ENCODE peak calls at places on chromosomes 5 and 9, in seven cellular contexts. R, H, O, Y, D, X and S are unnamed samples.

GRCh38 chr5:96896806-96897205 is 20.5 kb downstream of the ERAP2 start:
- DNase-seq in R (no peak), H (peak; percentile 86), O (peak; percentile 15), Y (no peak), D (no peak), X (peak; percentile 76), S (no peak)

GRCh38 chr5:98872679-98873078 is 56.1 kb downstream of the CHD1 start:
- DNase-seq in R (no peak), H (no peak), O (no peak), Y (no peak), D (no peak), X (no peak), S (no peak)

GRCh38 chr9:82153032-82153431 is 164.5 kb downstream of the SPATA31D1 start:
- DNase-seq in R (no peak), H (no peak), O (no peak), Y (no peak), D (no peak), X (no peak), S (no peak)

GRCh38 chr9:134658378-134658955 is 16.9 kb downstream of the COL5A1 start:
- DNase-seq in R (no peak), H (peak; percentile 62), O (no peak), Y (no peak), D (no peak), X (no peak), S (peak; percentile 58)

GRCh38 chr9:110916361-110916760 is 121.9 kb downstream of the LPAR1 start:
- DNase-seq in R (no peak), H (no peak), O (no peak), Y (no peak), D (no peak), X (no peak), S (no peak)

GRCh38 chr9:138117101-138117750 is 239.6 kb downstream of the CACNA1B start:
- DNase-seq in R (no peak), H (peak; percentile 54), O (no peak), Y (no peak), D (no peak), X (peak; percentile 18), S (no peak)

GRCh38 chr9:85421641-85422040 is 320.1 kb downstream of the AGTPBP1 start:
- DNase-seq in R (no peak), H (no peak), O (no peak), Y (no peak), D (no peak), X (no peak), S (no peak)

GRCh38 chr5:77214151-77214550 is 3.7 kb downstream of the PDE8B start:
- DNase-seq in R (no peak), H (no peak), O (no peak), Y (no peak), D (no peak), X (no peak), S (no peak)

GRCh38 chr5:72871358-72872024 is 55.0 kb downstream of the TNPO1 start:
- DNase-seq in R (peak; percentile 90), H (no peak), O (no peak), Y (no peak), D (no peak), X (no peak), S (no peak)

GRCh38 chr5:172007153-172007794 is 836 bp upstream of the FBXW11 start:
- DNase-seq in R (no peak), H (no peak), O (no peak), Y (no peak), D (no peak), X (no peak), S (no peak)

DNA sequence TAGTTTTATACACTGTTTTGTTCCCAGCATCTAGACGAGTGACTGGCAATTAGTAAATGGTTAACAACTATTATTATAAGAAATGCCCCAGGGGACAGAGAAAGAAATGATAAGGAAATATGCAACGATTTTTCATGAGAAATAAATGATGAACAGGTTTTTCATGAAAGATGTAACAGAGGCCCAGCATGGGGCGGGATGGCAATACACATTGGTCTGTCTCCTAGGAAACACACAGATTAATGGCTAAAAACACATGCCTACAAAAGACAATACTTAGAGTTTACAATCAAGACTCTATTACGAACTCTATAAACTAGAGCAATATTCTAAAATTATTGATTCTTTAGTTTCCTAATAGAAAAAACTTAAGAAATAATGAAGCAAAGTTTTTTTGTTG is 441.5 kb upstream of the CDH9 start:
- DNase-seq in R (no peak), H (no peak), O (no peak), Y (no peak), D (no peak), X (no peak), S (no peak)
- TF ChIP-seq CTCF in R (no peak), H (no peak), O (no peak), Y (no peak), D (no peak), X (no peak), S (no peak)

GRCh38 chr9:127916665-127917581 is at the start of gene ST6GALNAC4:
- DNase-seq in R (peak; percentile 89), H (peak; percentile 99), O (peak; percentile 96), Y (no peak), D (peak; percentile 98), X (peak; percentile 98), S (peak; percentile 97)

GRCh38 chr9:127917603-127918002 is 762 bp upstream of the ST6GALNAC4 start:
- DNase-seq in R (no peak), H (peak; percentile 86), O (peak; percentile 40), Y (no peak), D (no peak), X (peak; percentile 71), S (no peak)

GRCh38 chr9:127915325-127915752 is 1.5 kb downstream of the ST6GALNAC4 start:
- DNase-seq in R (no peak), H (no peak), O (peak; percentile 68), Y (no peak), D (no peak), X (peak; percentile 79), S (no peak)

GRCh38 chr9:127913682-127914081 is 3.2 kb downstream of the ST6GALNAC4 start:
- DNase-seq in R (no peak), H (no peak), O (peak; percentile 55), Y (no peak), D (no peak), X (no peak), S (no peak)

DNA sequence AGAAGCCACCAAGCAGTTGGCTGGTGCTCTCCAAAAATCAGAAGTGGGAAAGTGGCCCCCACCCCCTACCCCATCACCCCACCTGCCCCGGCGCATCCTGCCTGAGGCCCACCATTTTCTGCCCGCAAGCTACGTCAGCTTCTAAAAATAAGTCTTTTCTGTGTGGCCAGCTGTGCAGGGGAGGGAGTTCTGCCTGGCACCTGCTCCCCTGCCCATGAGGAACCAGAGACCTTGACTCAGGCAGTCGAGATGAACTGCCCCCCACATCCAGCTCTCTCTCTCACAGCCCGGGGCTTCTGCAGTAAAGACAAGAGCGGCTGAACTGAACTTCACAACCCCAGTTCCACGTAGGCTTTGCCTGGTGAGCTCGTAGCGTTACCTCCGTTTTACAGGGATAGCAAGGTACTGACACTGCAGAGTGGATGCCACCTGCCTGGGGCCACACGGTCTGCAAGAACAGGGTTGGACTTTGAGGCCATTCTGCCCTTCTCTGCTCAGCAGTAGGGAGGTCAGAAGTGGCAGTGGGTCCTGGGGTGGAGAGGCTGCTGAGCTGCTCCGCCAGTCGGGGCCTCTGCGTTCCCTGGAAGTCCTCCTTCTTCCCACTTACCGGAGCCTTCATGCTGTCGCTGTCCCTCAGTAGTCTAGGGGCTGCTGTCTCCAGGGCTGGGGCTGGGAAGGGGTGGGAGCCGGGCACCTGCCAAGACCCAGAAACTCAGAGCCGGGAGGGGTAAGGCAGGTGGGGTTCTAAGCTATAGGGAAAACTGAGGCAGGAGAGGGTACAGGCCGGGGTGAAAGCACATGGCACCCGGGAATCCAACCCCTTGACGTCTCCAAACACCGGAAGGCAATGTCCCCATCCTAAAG is 808 bp downstream of the ST6GALNAC4 start:
- DNase-seq in R (peak; percentile 26), H (peak; percentile 88), O (peak; percentile 64), Y (no peak), D (no peak), X (peak; percentile 88), S (no peak)
- TF ChIP-seq POLR2A in R (no peak), H (no peak), O (peak; percentile 37), Y (no peak), D (no peak), X (no peak), S (no peak)

DNA sequence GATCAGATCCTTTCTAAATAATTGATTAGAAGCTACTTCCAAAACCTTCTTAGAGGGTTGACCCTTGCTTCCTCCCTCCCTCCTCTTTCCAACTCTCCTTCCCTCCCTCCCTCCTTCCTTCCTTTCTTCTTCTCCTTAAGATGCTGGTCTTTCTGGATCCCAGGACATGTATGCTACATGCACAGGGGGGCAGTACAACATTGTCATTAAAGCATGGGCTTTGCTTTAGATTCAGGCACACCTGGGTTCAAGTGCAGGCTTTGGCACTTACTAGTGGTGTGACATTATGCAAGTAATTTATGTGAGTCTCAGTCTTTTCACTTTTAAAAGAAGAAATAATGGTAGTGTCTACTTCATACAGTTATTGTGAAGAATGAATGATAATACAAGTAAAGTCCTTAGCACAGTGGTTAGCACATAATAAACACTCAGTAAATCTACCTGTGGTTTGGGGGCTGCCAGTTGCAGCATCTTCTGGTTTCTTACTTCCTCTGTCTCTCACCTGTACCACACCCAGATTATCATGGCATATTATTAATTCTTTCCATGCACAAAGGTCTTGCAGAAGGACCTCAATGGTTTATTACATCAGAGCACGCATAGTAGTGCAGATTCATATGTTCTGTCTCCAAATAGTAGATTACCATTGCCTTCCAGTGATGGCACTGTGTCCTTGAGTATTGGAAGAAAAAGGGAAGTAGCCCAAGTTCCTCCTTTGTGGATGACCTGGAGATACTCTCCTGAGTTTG is 154.1 kb downstream of the ARHGAP26 start:
- DNase-seq in R (no peak), H (no peak), O (no peak), Y (no peak), D (no peak), X (no peak), S (no peak)
- TF ChIP-seq CTCF in R (no peak), H (no peak), O (no peak), Y (peak; percentile 30), D (no peak), X (no peak), S (peak; percentile 9)

GRCh38 chr5:135887447-135887864 is 8.2 kb downstream of the IL9 start:
- DNase-seq in R (peak; percentile 61), H (no peak), O (peak; percentile 69), Y (peak; percentile 72), D (peak; percentile 45), X (peak; percentile 84), S (no peak)

GRCh38 chr5:135885031-135885430 is 10.6 kb downstream of the IL9 start:
- DNase-seq in R (no peak), H (no peak), O (no peak), Y (no peak), D (no peak), X (no peak), S (no peak)

GRCh38 chr5:135883441-135883840 is 12.2 kb downstream of the IL9 start:
- DNase-seq in R (no peak), H (no peak), O (no peak), Y (no peak), D (no peak), X (no peak), S (no peak)

GRCh38 chr5:135887881-135888614 is 7.6 kb downstream of the IL9 start:
- DNase-seq in R (no peak), H (no peak), O (no peak), Y (no peak), D (no peak), X (no peak), S (no peak)

GRCh38 chr5:135886136-135886535 is 9.5 kb downstream of the IL9 start:
- DNase-seq in R (no peak), H (no peak), O (no peak), Y (no peak), D (no peak), X (no peak), S (no peak)
- TF ChIP-seq POLR2A in R (no peak), H (no peak), O (no peak), Y (no peak), D (no peak), X (no peak), S (no peak)

GRCh38 chr5:10735569-10736255 is 25.3 kb downstream of the DAP start:
- DNase-seq in R (no peak), H (peak; percentile 87), O (no peak), Y (no peak), D (no peak), X (peak; percentile 72), S (no peak)
- TF ChIP-seq CTCF in R (no peak), H (no peak), O (no peak), Y (no peak), D (no peak), X (no peak), S (no peak)